ENCODE peak calls at places on chromosomes 11 and 22, in six cellular contexts. B is mesenchymal stem cell, Q is neuronal stem cell, Y is IMR-90, P is H9, G is H1. T is an unnamed sample.

GRCh38 chr11:72037554-72038311 is 39.0 kb downstream of the IL18BP start:
- DNase-seq in G (no peak), Y (no peak), P (no peak), Q (no peak), B (no peak), T (no peak)

GRCh38 chr11:107598225-107599139 is 7.5 kb downstream of the ELMOD1 start:
- DNase-seq in Y (no peak), G (peak), B (peak), Q (no peak), P (peak), T (peak)

GRCh38 chr11:102733232-102733875 is 8.6 kb upstream of the MMP8 start:
- DNase-seq in P (peak), Q (peak), Y (peak), B (peak), G (peak), T (peak)

GRCh38 chr11:74849525-74850391 is 99.1 kb downstream of the XRRA1 start:
- DNase-seq in G (peak), B (peak), P (peak), Q (peak), Y (peak), T (no peak)

GRCh38 chr11:16776716-16777115 is 38.3 kb downstream of the C11orf58 start:
- DNase-seq in B (no peak), Y (peak), P (no peak), Q (no peak), G (no peak), T (no peak)

GRCh38 chr11:2517016-2517385 is 72.2 kb downstream of the KCNQ1 start:
- DNase-seq in Q (no peak), B (no peak), G (no peak), P (peak), Y (no peak), T (no peak)

GRCh38 chr11:134140961-134141490 is 72.2 kb downstream of the JAM3 start:
- DNase-seq in G (no peak), P (no peak), Q (no peak), Y (no peak), B (no peak), T (no peak)

GRCh38 chr11:72727521-72727920 is 24.7 kb downstream of the ARAP1 start:
- DNase-seq in B (no peak), G (no peak), Q (no peak), Y (no peak), P (no peak), T (no peak)

GRCh38 chr11:64526795-64527194 is 64.2 kb upstream of the SLC22A12 start:
- DNase-seq in B (no peak), Q (no peak), G (no peak), Y (no peak), P (no peak), T (no peak)

GRCh38 chr11:27509953-27510352 is 3.4 kb upstream of the LIN7C start:
- DNase-seq in G (no peak), Q (no peak), Y (no peak), P (no peak), B (no peak), T (no peak)

GRCh38 chr11:6667733-6668374 is 12.2 kb upstream of the DCHS1 start:
- DNase-seq in Q (no peak), G (no peak), B (peak), Y (peak), P (no peak), T (peak)

GRCh38 chr11:80163011-80163410 is 722.2 kb upstream of the TENM4 start:
- DNase-seq in B (peak), Q (no peak), G (no peak), Y (peak), P (no peak), T (no peak)

GRCh38 chr11:90849278-90849677 is 626.4 kb upstream of the CHORDC1 start:
- DNase-seq in Y (no peak), P (no peak), B (no peak), G (no peak), Q (no peak), T (no peak)

GRCh38 chr22:31001124-31001770 is 32.2 kb downstream of the TUG1 start:
- DNase-seq in P (no peak), Q (no peak), G (no peak), B (no peak), Y (no peak), T (no peak)

GRCh38 chr11:47437746-47438418 is 11.1 kb downstream of the RAPSN start:
- DNase-seq in B (no peak), Y (no peak), P (no peak), Q (no peak), G (no peak), T (no peak)

GRCh38 chr11:116857936-116858335 is 20.5 kb upstream of the APOA1 start:
- DNase-seq in Y (no peak), B (no peak), Q (no peak), G (no peak), P (no peak), T (peak)

GRCh38 chr11:28536504-28537267 is 428.5 kb downstream of the METTL15 start:
- DNase-seq in P (no peak), B (no peak), Y (no peak), G (no peak), Q (no peak), T (peak)

GRCh38 chr11:14969922-14970323 is 2.2 kb downstream of the CALCA start:
- DNase-seq in G (peak), Q (peak), P (peak), B (peak), Y (peak), T (peak)

GRCh38 chr11:124667601-124668000 is 5.9 kb downstream of the SIAE start:
- DNase-seq in P (no peak), B (no peak), G (no peak), Y (no peak), Q (no peak), T (no peak)

GRCh38 chr22:36350751-36351594 is 36.8 kb downstream of the MYH9 start:
- DNase-seq in B (peak), G (no peak), Q (no peak), Y (peak), P (no peak), T (peak)

GRCh38 chr11:115623021-115623451 is 118.8 kb upstream of the CADM1 start:
- DNase-seq in Y (peak), B (peak), Q (no peak), G (no peak), P (no peak), T (peak)

GRCh38 chr11:75536786-75537629 is 11.3 kb upstream of the GDPD5 start:
- DNase-seq in Q (no peak), Y (peak), P (no peak), G (no peak), B (no peak), T (peak)

GRCh38 chr22:46480396-46480795 is 57.0 kb downstream of the CELSR1 start:
- DNase-seq in G (no peak), B (no peak), Y (no peak), P (no peak), Q (no peak), T (no peak)

GRCh38 chr11:69165775-69166174 is 10.0 kb downstream of the SMIM38 start:
- DNase-seq in Y (no peak), P (no peak), B (no peak), G (no peak), Q (no peak), T (no peak)

GRCh38 chr11:96314326-96315050 is 28.5 kb downstream of the MAML2 start:
- DNase-seq in G (no peak), B (peak), Q (no peak), P (no peak), Y (peak), T (peak)

GRCh38 chr11:65888163-65888814 is at the start of gene FIBP:
- DNase-seq in G (peak), Q (peak), Y (peak), P (peak), B (peak), T (peak)
- H2AFZ ChIP-seq in G (peak), Q (peak), Y (peak), P (no peak), B (peak), T (peak)

GRCh38 chr22:40044870-40045834 is 50.4 kb downstream of the FAM83F start:
- DNase-seq in Y (peak), B (peak), P (peak), Q (peak), G (peak), T (no peak)
- H3K23ac ChIP-seq in Y (peak), B (no peak), P (no peak), Q (no peak), G (no peak), T (no peak)

GRCh38 chr11:119421941-119422504 is 949 bp downstream of the THY1 start:
- DNase-seq in B (peak), P (no peak), G (no peak), Y (peak), Q (peak), T (no peak)
- H2AFZ ChIP-seq in B (peak), P (no peak), G (no peak), Y (peak), Q (peak), T (peak)

GRCh38 chr11:293293-293851 is 4.4 kb downstream of the PGGHG start:
- DNase-seq in Q (no peak), P (no peak), B (no peak), G (no peak), Y (no peak), T (no peak)

GRCh38 chr11:292211-293121 is 3.5 kb downstream of the PGGHG start:
- DNase-seq in Y (no peak), G (no peak), P (no peak), B (no peak), Q (no peak), T (no peak)

GRCh38 chr11:290621-291231 is 1.8 kb downstream of the PGGHG start:
- DNase-seq in Q (no peak), Y (no peak), B (no peak), P (no peak), G (no peak), T (no peak)

GRCh38 chr11:289706-290620 is 1.0 kb downstream of the PGGHG start:
- DNase-seq in G (no peak), P (peak), B (no peak), Q (no peak), Y (no peak), T (no peak)

GRCh38 chr11:291281-292210 is 2.6 kb downstream of the PGGHG start:
- DNase-seq in G (no peak), Y (no peak), B (no peak), P (no peak), Q (no peak), T (no peak)
- H3K23ac ChIP-seq in G (no peak), Y (no peak), B (no peak), P (no peak), Q (peak), T (no peak)

GRCh38 chr11:8713760-8714159 is 31.2 kb downstream of the RPL27A start:
- DNase-seq in Y (no peak), B (no peak), P (no peak), G (no peak), Q (no peak), T (no peak)
- H2AFZ ChIP-seq in Y (no peak), B (no peak), P (no peak), G (no peak), Q (no peak), T (no peak)

DNA sequence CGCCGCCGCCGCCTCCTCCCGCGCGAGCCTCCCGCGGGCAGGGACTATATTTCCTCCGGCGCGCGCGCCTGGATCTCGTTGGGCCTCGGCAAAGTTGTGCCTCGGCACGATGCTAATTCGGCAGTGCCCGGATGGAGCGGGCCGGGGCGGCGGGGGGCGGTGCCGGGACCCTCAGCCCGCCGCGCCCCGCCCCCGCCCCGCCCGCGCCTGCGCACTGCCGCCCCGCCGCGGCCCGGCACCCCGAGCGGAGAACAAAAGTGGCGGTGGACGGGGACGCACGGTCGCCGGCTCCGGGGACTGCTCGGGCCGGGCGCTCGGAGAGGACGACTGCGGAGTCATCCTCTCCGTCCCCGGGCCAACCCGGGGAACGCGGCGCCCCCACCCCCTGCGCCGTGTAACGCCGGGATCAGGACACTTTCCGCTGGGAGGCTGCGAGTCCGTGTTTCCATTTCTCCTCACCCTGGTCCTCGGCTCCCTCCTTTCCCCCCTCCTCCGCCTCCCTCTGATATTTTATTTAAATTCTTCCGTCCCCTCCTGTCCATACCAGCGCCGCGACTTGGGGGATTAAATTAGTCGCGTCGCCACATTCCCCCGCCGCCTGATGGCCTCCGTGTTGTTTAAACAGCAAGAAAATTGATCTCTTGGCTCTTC is at the start of gene PHF21B:
- DNase-seq in G (peak), Y (peak), Q (peak), B (peak), P (peak), T (no peak)
- H3K23ac ChIP-seq in G (no peak), Y (no peak), Q (peak), B (no peak), P (no peak), T (no peak)

DNA sequence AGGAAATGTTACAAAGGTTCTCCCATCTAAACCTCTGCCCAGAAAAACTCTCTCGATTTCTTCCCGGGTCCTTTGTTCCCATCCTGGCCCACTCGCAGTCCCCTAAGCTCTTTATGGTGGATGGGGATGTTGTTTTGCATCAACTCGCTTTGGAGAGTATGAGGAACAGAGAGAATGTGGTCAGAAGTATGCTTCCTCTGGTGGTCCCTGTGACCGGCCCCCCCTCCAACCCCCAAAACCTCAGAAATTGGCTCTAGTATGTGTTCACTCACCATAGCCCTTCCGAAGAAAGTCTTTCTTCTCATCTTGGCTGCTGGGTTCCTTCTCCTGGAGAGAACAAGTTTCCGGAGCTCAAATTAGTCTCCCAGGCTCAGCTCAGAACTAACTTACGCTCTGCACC is 54.4 kb downstream of the GRAMD1B start:
- DNase-seq in G (no peak), Y (no peak), Q (no peak), B (no peak), P (no peak), T (no peak)
- H2AFZ ChIP-seq in G (no peak), Y (no peak), Q (no peak), B (no peak), P (no peak), T (no peak)

GRCh38 chr11:131770801-131771200 is 400.4 kb downstream of the NTM start:
- DNase-seq in B (peak), Y (peak), G (no peak), Q (no peak), P (no peak), T (no peak)
- H3K23ac ChIP-seq in B (no peak), Y (no peak), G (no peak), Q (no peak), P (no peak), T (no peak)

T was measured in trophoblast cell.